ENCODE peak calls at places on chromosome 19, in six cellular contexts. Z, E, O, S, T and J are unnamed samples.

GRCh38 chr19:45075215-45076028 is 856 bp downstream of the ZNF296 start:
- DNase-seq in T (peak; percentile 92), S (peak; percentile 54), E (no peak), O (no peak), Z (peak; percentile 85), J (no peak)

GRCh38 chr19:47839913-47840312 is 18.2 kb downstream of the CRX start:
- DNase-seq in T (no peak), Z (no peak), S (no peak), O (no peak), E (no peak), J (no peak)

GRCh38 chr19:10835089-10835753 is 791 bp downstream of the TMED1 start:
- DNase-seq in Z (no peak), O (no peak), T (no peak), S (no peak), E (no peak), J (no peak)

GRCh38 chr19:37218592-37218935 is 550 bp downstream of the ZNF383 start:
- DNase-seq in E (no peak), S (no peak), T (no peak), O (no peak), Z (no peak), J (no peak)

GRCh38 chr19:38975214-38975860 is at the start of gene FBXO17:
- DNase-seq in S (no peak), Z (peak; percentile 87), E (peak; percentile 75), O (peak; percentile 79), T (peak; percentile 27), J (peak; percentile 77)

GRCh38 chr19:56217039-56217949 is 15.2 kb downstream of the ZSCAN5C start:
- DNase-seq in O (peak; percentile 38), T (no peak), Z (no peak), S (no peak), E (no peak), J (no peak)

GRCh38 chr19:33291623-33292534 is 10.5 kb downstream of the CEBPA start:
- DNase-seq in E (no peak), Z (no peak), O (no peak), S (no peak), T (peak; percentile 75), J (no peak)

GRCh38 chr19:31350693-31351211 is 1.5 kb upstream of the TSHZ3 start:
- DNase-seq in Z (peak; percentile 24), T (peak; percentile 41), S (no peak), E (peak; percentile 69), O (peak; percentile 81), J (peak; percentile 64)

GRCh38 chr19:16111160-16111908 is at the start of gene RAB8A:
- DNase-seq in Z (peak; percentile 98), T (peak; percentile 99), S (peak; percentile 97), E (peak; percentile 100), O (peak; percentile 100), J (peak; percentile 99)

GRCh38 chr19:32403291-32403995 is 2.1 kb upstream of the DPY19L3 start:
- DNase-seq in T (no peak), Z (no peak), E (no peak), S (no peak), O (no peak), J (no peak)

GRCh38 chr19:49180659-49181058 is 23.1 kb downstream of the TRPM4 start:
- DNase-seq in Z (no peak), S (no peak), O (no peak), T (no peak), E (no peak), J (no peak)

GRCh38 chr19:5563941-5564612 is 3.7 kb downstream of the TINCR start:
- DNase-seq in Z (peak; percentile 63), E (no peak), T (no peak), O (no peak), S (no peak), J (no peak)

GRCh38 chr19:29620931-29621351 is 14.9 kb downstream of the POP4 start:
- DNase-seq in Z (no peak), E (no peak), T (peak; percentile 18), O (no peak), S (no peak), J (no peak)

GRCh38 chr19:36686365-36687213 is 823 bp upstream of the ZNF567 start:
- DNase-seq in E (no peak), Z (no peak), S (no peak), O (peak; percentile 44), T (peak; percentile 14), J (no peak)

GRCh38 chr19:41263042-41263849 is 926 bp upstream of the HNRNPUL1 start:
- DNase-seq in E (peak; percentile 62), T (peak; percentile 83), Z (peak; percentile 70), O (peak; percentile 84), S (no peak), J (no peak)

GRCh38 chr19:30711296-30711695 is 339.1 kb downstream of the ZNF536 start:
- DNase-seq in S (no peak), O (no peak), Z (no peak), T (no peak), E (no peak), J (no peak)

GRCh38 chr19:34220472-34221063 is 33.8 kb upstream of the GARRE1 start:
- DNase-seq in O (no peak), E (no peak), T (peak; percentile 65), Z (peak; percentile 88), S (peak; percentile 64), J (no peak)

GRCh38 chr19:40521276-40521675 is 54.5 kb downstream of the SPTBN4 start:
- DNase-seq in E (no peak), S (no peak), Z (peak; percentile 83), O (no peak), T (no peak), J (no peak)

GRCh38 chr19:39550197-39550596 is 10.2 kb upstream of the EID2 start:
- DNase-seq in E (no peak), S (no peak), T (no peak), Z (no peak), O (no peak), J (no peak)

GRCh38 chr19:33702606-33703437 is 81.1 kb downstream of the CHST8 start:
- DNase-seq in E (no peak), S (no peak), Z (no peak), T (no peak), O (peak; percentile 17), J (no peak)

GRCh38 chr19:45153339-45154063 is 7.3 kb downstream of the NKPD1 start:
- DNase-seq in E (peak; percentile 42), Z (no peak), O (peak; percentile 78), T (peak; percentile 36), S (no peak), J (no peak)

GRCh38 chr19:10864538-10864899 is 6.8 kb upstream of the CARM1 start:
- DNase-seq in O (peak; percentile 92), T (peak; percentile 91), E (peak; percentile 85), S (peak; percentile 56), Z (peak; percentile 65), J (peak; percentile 89)

DNA sequence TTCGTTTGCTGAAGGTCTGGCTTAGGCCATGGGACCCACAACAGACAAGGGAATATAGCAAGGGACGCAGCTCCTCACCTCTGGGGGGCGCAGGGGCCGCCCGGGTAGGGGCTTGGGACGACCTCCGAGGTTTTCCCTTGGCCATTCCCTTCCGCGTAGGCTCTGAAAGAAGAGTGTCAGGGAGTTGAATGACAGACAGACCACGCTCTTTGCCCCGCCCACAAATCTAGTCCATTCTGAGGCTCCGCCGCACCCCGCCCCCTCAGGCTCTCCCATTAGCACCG is 11.4 kb upstream of the ZNF414 start:
- DNase-seq in T (no peak), O (no peak), E (no peak), S (no peak), Z (no peak), J (no peak)
- TF ChIP-seq POLR2A in T (peak; percentile 44), O (no peak), E (no peak), S (no peak), Z (peak; percentile 28), J (peak; percentile 49)

GRCh38 chr19:3279306-3279705 is 54.8 kb downstream of the CELF5 start:
- DNase-seq in O (no peak), T (no peak), Z (no peak), S (no peak), E (no peak), J (no peak)
- TF ChIP-seq POLR2A in O (no peak), T (no peak), Z (no peak), S (no peak), E (no peak), J (no peak)

DNA sequence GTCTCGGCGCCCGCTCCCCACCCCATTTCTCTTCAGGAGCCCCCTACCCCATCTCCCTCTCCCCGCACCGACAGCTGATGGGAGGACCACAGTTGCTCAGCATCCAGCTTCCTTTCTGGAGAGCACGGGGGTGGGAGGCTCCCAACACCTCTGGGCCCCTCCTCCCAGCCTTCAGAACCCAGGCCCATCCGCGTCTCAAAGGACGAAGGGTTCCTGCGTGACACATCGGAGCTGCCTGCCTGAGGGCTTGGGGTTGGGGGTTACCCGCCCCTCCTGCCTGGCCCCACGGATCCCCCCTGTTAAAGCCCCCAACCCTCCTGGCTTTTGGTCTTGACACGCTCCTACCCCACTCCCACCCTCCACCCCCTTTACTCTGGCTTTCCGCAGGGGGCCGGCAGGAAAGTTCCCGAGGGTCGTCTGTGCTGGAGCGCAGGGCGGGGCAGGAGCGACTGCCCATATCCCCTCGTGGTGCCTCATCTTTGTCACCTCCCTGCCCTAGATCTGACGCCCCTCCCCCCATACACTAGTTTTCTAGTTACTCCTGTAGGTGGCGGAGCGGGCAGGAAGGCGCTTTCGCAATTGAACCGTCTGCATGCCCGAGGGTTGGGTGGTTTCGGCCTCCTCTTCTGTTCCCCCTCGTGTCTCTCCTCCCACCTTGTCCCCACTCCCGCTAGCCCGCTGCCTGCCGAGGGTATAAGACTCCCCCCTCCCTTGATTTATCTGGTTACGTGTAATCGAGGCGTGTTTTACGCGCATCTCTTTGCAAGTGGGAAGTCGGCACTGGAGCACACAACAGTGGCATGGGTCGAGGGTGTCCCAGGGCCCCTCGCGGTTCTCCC is 922 bp downstream of the TRAPPC5 start:
- DNase-seq in S (peak; percentile 59), E (peak; percentile 55), Z (peak; percentile 77), T (peak; percentile 82), O (peak; percentile 73), J (no peak)
- TF ChIP-seq POLR2A in S (no peak), E (no peak), Z (no peak), T (no peak), O (peak; percentile 9), J (no peak)

GRCh38 chr19:50792852-50793250 is 2.6 kb downstream of the ACP4 start:
- DNase-seq in E (no peak), S (no peak), Z (no peak), T (no peak), O (no peak), J (no peak)

GRCh38 chr19:50791594-50792245 is 1.5 kb downstream of the ACP4 start:
- DNase-seq in Z (no peak), O (no peak), T (no peak), S (no peak), E (no peak), J (no peak)

GRCh38 chr19:50790365-50790825 is at the start of gene ACP4:
- DNase-seq in O (no peak), T (no peak), S (no peak), E (no peak), Z (no peak), J (no peak)

GRCh38 chr19:50792246-50792851 is 2.1 kb downstream of the ACP4 start:
- DNase-seq in E (no peak), O (no peak), T (no peak), Z (no peak), S (no peak), J (no peak)

DNA sequence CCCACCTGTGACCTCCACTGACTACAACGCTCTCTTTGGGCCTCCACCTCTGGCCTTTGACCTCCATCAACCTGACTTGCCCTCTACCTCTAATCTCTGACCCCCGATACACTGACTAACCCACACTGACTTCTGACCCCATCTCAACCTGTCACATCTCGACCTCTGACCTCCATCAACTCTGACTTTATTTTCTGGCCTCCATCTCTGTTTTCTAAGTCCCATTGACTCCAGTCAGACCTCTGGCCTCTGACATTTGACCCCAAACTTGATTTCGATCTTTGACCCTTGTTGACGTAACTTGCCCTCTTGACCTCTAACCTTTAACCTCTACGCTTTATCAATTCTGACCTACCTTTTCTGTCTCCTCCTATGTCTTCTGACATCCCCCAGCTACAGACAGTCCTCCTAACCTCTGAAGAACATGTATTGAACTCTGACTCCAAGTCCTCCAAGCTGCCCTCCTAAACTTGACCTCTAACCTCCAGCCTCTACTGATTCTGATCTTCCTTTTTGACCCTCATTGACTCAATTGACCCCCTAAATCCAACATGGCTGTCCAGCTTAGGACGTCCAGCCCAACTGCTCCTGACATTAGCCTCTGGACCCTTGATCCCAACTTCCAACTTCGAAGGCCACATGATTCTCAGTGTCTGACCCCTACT is 815 bp downstream of the ACP4 start:
- DNase-seq in O (no peak), E (no peak), S (no peak), Z (no peak), T (no peak), J (no peak)
- TF ChIP-seq POLR2A in O (no peak), E (no peak), S (no peak), Z (no peak), T (no peak), J (no peak)